ENCODE peak calls at places on chromosomes 2 and 18, in five cellular contexts. E is neural progenitor cell, I is cardiac muscle cell, W is SK-N-SH, Y is psoas muscle. X is an unnamed sample.

GRCh38 chr2:233964581-233964980 is 47.4 kb downstream of the TRPM8 start:
- DNase-seq in E (no peak), Y (no peak), W (no peak), I (no peak), X (no peak)

GRCh38 chr18:38427736-38428135 is 862.1 kb upstream of the CELF4 start:
- DNase-seq in W (no peak), E (no peak), Y (no peak), I (no peak), X (no peak)

GRCh38 chr2:223513771-223514455 is 88.2 kb downstream of the SCG2 start:
- DNase-seq in E (no peak), I (no peak), Y (no peak), W (no peak), X (no peak)

GRCh38 chr2:164689020-164689419 is 67.7 kb upstream of the GRB14 start:
- DNase-seq in W (no peak), E (no peak), I (no peak), Y (no peak), X (no peak)

GRCh38 chr2:45274190-45274926 is 265.1 kb upstream of the SIX2 start:
- DNase-seq in W (no peak), I (no peak), Y (no peak), E (peak; percentile 61), X (no peak)

GRCh38 chr2:127027715-127028114 is 79.2 kb downstream of the BIN1 start:
- DNase-seq in I (no peak), E (no peak), Y (no peak), W (no peak), X (no peak)

GRCh38 chr2:103401621-103402020 is 639.8 kb downstream of the TMEM182 start:
- DNase-seq in I (peak; percentile 96), E (peak; percentile 23), W (peak; percentile 6), Y (no peak), X (peak; percentile 64)

GRCh38 chr2:221571391-221572179 is 519 bp downstream of the EPHA4 start:
- DNase-seq in W (peak; percentile 16), Y (peak; percentile 41), E (peak; percentile 46), I (peak; percentile 53), X (peak; percentile 8)

GRCh38 chr2:174777334-174777733 is 13.1 kb upstream of the CHRNA1 start:
- DNase-seq in W (no peak), E (no peak), I (no peak), Y (no peak), X (no peak)

GRCh38 chr18:79479761-79480161 is 84.0 kb downstream of the NFATC1 start:
- DNase-seq in Y (peak; percentile 9), W (no peak), I (no peak), E (no peak), X (no peak)

GRCh38 chr2:194155406-194155805 is 1501.6 kb upstream of the SLC39A10 start:
- DNase-seq in Y (no peak), E (no peak), I (no peak), W (no peak), X (no peak)

GRCh38 chr2:136182315-136182714 is 64.4 kb upstream of the CXCR4 start:
- DNase-seq in I (no peak), Y (no peak), W (no peak), E (no peak), X (no peak)

GRCh38 chr2:111037136-111037535 is 83.6 kb upstream of the BCL2L11 start:
- DNase-seq in W (no peak), Y (no peak), I (no peak), E (no peak), X (no peak)

GRCh38 chr2:109162999-109163398 is 34.0 kb downstream of the SH3RF3 start:
- DNase-seq in W (no peak), Y (peak; percentile 68), I (peak; percentile 68), E (no peak), X (no peak)

GRCh38 chr2:22748909-22749308 is 636.1 kb upstream of the KLHL29 start:
- DNase-seq in I (no peak), E (no peak), W (no peak), Y (no peak), X (no peak)

GRCh38 chr2:225725726-225726125 is 326.2 kb downstream of the NYAP2 start:
- DNase-seq in E (no peak), I (no peak), W (no peak), Y (no peak), X (no peak)

GRCh38 chr18:57427429-57428181 is 7.6 kb upstream of the ONECUT2 start:
- DNase-seq in E (peak; percentile 73), I (no peak), Y (no peak), W (no peak), X (no peak)

GRCh38 chr18:36580874-36581750 is 247.7 kb downstream of the TPGS2 start:
- DNase-seq in W (peak; percentile 45), Y (no peak), I (peak; percentile 50), E (no peak), X (peak; percentile 32)

GRCh38 chr2:17529771-17530170 is 10.7 kb upstream of the VSNL1 start:
- DNase-seq in W (no peak), E (no peak), Y (no peak), I (no peak), X (no peak)

GRCh38 chr2:215189393-215189792 is 51.0 kb upstream of the ABCA12 start:
- DNase-seq in W (no peak), I (no peak), Y (no peak), E (no peak), X (no peak)

GRCh38 chr18:79706006-79706405 is 26.4 kb downstream of the CTDP1 start:
- DNase-seq in I (no peak), E (no peak), W (no peak), Y (no peak), X (no peak)

GRCh38 chr2:133333189-133333588 is 235.1 kb downstream of the NCKAP5 start:
- DNase-seq in Y (no peak), W (no peak), I (no peak), E (no peak), X (no peak)

GRCh38 chr2:98188351-98189046 is 101.5 kb downstream of the VWA3B start:
- DNase-seq in I (peak; percentile 3), Y (no peak), W (no peak), E (no peak), X (no peak)

GRCh38 chr18:9661564-9661963 is 46.5 kb upstream of the RAB31 start:
- DNase-seq in W (peak; percentile 23), E (no peak), I (peak; percentile 23), Y (no peak), X (no peak)

GRCh38 chr2:181264016-181264415 is 193.2 kb upstream of the ITGA4 start:
- DNase-seq in I (no peak), Y (no peak), E (peak; percentile 53), W (no peak), X (no peak)

DNA sequence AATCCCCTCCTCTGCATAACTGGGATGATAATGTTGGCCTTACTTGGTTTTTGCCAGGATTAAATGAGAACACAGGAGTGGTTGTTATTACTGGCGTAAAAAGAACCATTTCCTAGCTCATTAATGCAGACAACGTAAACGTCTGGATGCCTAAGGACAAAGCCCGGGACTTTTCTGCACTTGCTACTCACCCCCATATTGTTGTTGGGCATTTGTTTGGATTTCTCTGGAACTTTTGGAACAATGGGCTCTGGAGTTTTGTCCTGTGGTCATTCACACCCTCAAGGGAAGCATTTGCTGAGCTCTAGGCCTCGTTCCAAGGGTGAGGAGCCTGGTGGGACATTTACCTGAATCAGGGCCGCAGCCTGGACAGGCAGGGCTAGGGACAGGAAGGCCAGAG is 76.0 kb downstream of the HS1BP3 start:
- DNase-seq in E (no peak), Y (no peak), W (no peak), I (no peak), X (no peak)
- H3K4me1 ChIP-seq in E (no peaks in the 10 kb centered on the region), Y (peaks cover 41% of the 10 kb centered on the region), W (peaks cover 20% of the 10 kb centered on the region), I (no peaks in the 10 kb centered on the region), X (peaks cover 40% of the 10 kb centered on the region)

GRCh38 chr2:75055307-75055819 is 96.9 kb downstream of the POLE4 start:
- DNase-seq in I (no peak), W (no peak), Y (no peak), E (no peak), X (no peak)

GRCh38 chr2:75054296-75054695 is 95.9 kb downstream of the POLE4 start:
- DNase-seq in I (no peak), W (no peak), E (no peak), Y (no peak), X (no peak)

GRCh38 chr2:75055820-75056675 is 97.6 kb downstream of the POLE4 start:
- DNase-seq in Y (no peak), E (peak; percentile 73), W (no peak), I (no peak), X (no peak)

GRCh38 chr2:75047907-75048625 is 89.6 kb downstream of the POLE4 start:
- DNase-seq in Y (no peak), E (no peak), I (peak; percentile 75), W (no peak), X (no peak)

DNA sequence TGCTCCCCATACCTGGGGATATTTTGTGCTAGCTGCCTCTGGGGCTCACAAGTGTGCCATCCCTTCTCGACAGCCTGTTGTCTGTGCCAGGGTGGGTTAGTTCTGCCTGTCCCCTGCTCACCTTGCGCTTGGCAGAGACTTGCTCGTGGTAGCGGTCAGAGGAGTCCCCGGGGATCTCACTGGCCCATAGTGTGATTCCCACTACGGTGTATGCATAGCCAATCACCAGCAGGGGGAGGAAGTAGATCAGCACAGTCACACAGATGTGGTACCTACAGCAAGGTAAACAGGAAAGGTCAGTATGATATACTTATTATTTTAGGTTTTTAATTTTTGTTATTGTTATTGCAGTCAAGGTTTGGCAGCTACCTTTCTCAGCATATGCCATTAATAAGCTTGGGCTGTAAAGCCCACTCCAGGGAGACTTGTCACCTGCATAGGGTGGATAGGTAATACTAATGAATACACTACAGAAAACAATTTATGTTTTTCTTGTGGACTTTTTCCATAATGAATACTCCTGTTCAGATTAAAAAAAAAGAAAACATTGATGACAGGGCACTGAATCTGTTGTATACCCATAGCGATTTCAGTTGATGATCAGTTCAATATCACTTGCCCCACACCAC is 95.2 kb downstream of the POLE4 start:
- DNase-seq in I (peak; percentile 45), W (peak; percentile 58), E (peak; percentile 77), Y (no peak), X (peak; percentile 28)
- TF ChIP-seq CTCF in I (peak; percentile 76), W (peak; percentile 64), E (peak; percentile 82), Y (peak; percentile 50), X (peak; percentile 67)

GRCh38 chr2:172251231-172251630 is 148.5 kb upstream of the DLX2 start:
- DNase-seq in W (no peak), E (no peak), Y (no peak), I (no peak), X (no peak)
- H3K4me1 ChIP-seq in W (peaks cover 59% of the 10 kb centered on the region), E (peaks cover 12% of the 10 kb centered on the region), Y (no peaks in the 10 kb centered on the region), I (peaks cover 3% of the 10 kb centered on the region), X (no peaks in the 10 kb centered on the region)

GRCh38 chr2:173571887-173572680 is 217.4 kb downstream of the CDCA7 start:
- DNase-seq in E (no peak), W (no peak), I (peak; percentile 34), Y (no peak), X (no peak)

GRCh38 chr2:173572848-173573247 is 218.2 kb downstream of the CDCA7 start:
- DNase-seq in I (peak; percentile 19), W (no peak), E (no peak), Y (no peak), X (no peak)

GRCh38 chr2:173571021-173571821 is 216.5 kb downstream of the CDCA7 start:
- DNase-seq in Y (no peak), E (peak; percentile 68), W (peak; percentile 30), I (peak; percentile 62), X (no peak)

DNA sequence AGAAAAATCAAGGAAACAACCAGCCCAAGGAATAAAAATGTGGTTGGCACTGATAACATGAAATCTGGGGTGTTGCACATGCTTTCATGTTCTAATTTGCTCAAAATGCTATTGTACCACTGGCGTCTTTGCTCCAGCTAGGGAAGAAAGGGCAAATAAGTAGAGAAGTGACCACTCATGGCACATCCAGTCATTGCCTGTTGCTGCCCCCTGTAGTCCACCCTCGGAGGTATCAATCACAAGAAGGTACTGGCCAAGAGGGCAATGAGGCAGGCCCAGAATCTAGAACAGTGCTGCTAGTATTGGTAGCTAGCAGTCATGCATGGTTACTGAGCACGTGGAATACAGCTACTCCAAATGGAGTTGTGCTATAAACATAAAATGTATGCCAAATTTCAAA is 213.4 kb downstream of the CDCA7 start:
- DNase-seq in I (peak; percentile 24), E (peak; percentile 72), Y (peak; percentile 23), W (peak; percentile 6), X (peak; percentile 11)
- TF ChIP-seq CTCF in I (peak; percentile 28), E (peak; percentile 68), Y (peak; percentile 22), W (peak; percentile 32), X (peak; percentile 36)

X was measured in BE2C.